ENCODE peak calls at places on chromosomes 13 and 19, in seven cellular contexts. J, D, X, K, F, M and G are unnamed samples.
A peak's percentile ranks its signal among the peaks of the same experiment; 100 is the strongest.

GRCh38 chr19:35856546-35857149 is at the start of gene KIRREL2:
- DNase-seq in J (peak; percentile 56), D (no peak), X (no peak), K (no peak), F (peak; percentile 83), M (no peak), G (no peak)

GRCh38 chr19:14333101-14333871 is 48.0 kb upstream of the ADGRE5 start:
- DNase-seq in J (no peak), D (no peak), X (peak; percentile 37), K (peak; percentile 23), F (peak; percentile 70), M (peak; percentile 20), G (no peak)

GRCh38 chr19:43623889-43624670 is 4.7 kb upstream of the ZNF428 start:
- DNase-seq in J (no peak), D (no peak), X (no peak), K (no peak), F (peak; percentile 94), M (no peak), G (no peak)

GRCh38 chr19:34172661-34173144 is 399 bp downstream of the LSM14A start:
- DNase-seq in J (no peak), D (no peak), X (no peak), K (no peak), F (no peak), M (no peak), G (no peak)

GRCh38 chr19:14381689-14382474 is 638 bp downstream of the ADGRE5 start:
- DNase-seq in J (peak; percentile 85), D (no peak), X (peak; percentile 57), K (peak; percentile 70), F (no peak), M (peak; percentile 44), G (no peak)

GRCh38 chr19:54674021-54674617 is 11.3 kb downstream of the LILRB4 start:
- DNase-seq in J (no peak), D (no peak), X (no peak), K (peak; percentile 59), F (peak; percentile 86), M (peak; percentile 16), G (no peak)

GRCh38 chr13:85528578-85529215 is 270.5 kb downstream of the SLITRK6 start:
- DNase-seq in J (no peak), D (no peak), X (no peak), K (peak; percentile 9), F (no peak), M (peak; percentile 81), G (no peak)

GRCh38 chr13:40271511-40271910 is 394.9 kb downstream of the FOXO1 start:
- DNase-seq in J (peak; percentile 12), D (no peak), X (no peak), K (no peak), F (no peak), M (no peak), G (no peak)

GRCh38 chr19:28021316-28022185 is 1191.4 kb downstream of the UQCRFS1 start:
- DNase-seq in J (no peak), D (no peak), X (no peak), K (no peak), F (no peak), M (no peak), G (no peak)

GRCh38 chr19:5612891-5613290 is 9.7 kb downstream of the SAFB2 start:
- DNase-seq in J (no peak), D (peak; percentile 52), X (no peak), K (no peak), F (no peak), M (no peak), G (no peak)

GRCh38 chr13:48235100-48235813 is 2.3 kb downstream of the ITM2B start:
- DNase-seq in J (peak; percentile 57), D (no peak), X (peak; percentile 53), K (peak; percentile 63), F (peak; percentile 65), M (peak; percentile 42), G (no peak)

GRCh38 chr19:13082192-13083007 is 20.3 kb downstream of the LYL1 start:
- DNase-seq in J (no peak), D (no peak), X (no peak), K (peak; percentile 32), F (peak; percentile 74), M (peak; percentile 53), G (no peak)

GRCh38 chr19:19490247-19490968 is 24.9 kb downstream of the TSSK6 start:
- DNase-seq in J (peak; percentile 82), D (peak; percentile 96), X (peak; percentile 79), K (peak; percentile 90), F (peak; percentile 89), M (peak; percentile 87), G (no peak)

GRCh38 chr13:28499579-28499978 is 4.7 kb upstream of the FLT1 start:
- DNase-seq in J (no peak), D (no peak), X (no peak), K (peak; percentile 41), F (no peak), M (no peak), G (no peak)

GRCh38 chr19:53196777-53197396 is 3.7 kb upstream of the ZNF665 start:
- DNase-seq in J (peak; percentile 98), D (peak; percentile 100), X (peak; percentile 99), K (peak; percentile 93), F (peak; percentile 97), M (peak; percentile 93), G (peak; percentile 96)

GRCh38 chr19:5563941-5564612 is 3.7 kb downstream of the TINCR start:
- DNase-seq in J (no peak), D (no peak), X (no peak), K (peak; percentile 10), F (no peak), M (no peak), G (no peak)

GRCh38 chr19:23203841-23204344 is 46.3 kb downstream of the ZNF724 start:
- DNase-seq in J (no peak), D (no peak), X (no peak), K (peak; percentile 1), F (peak; percentile 90), M (no peak), G (no peak)

GRCh38 chr13:23383151-23383550 is 50.4 kb downstream of the SACS start:
- DNase-seq in J (no peak), D (no peak), X (no peak), K (no peak), F (no peak), M (no peak), G (no peak)

GRCh38 chr13:91714726-91715334 is 316.4 kb downstream of the GPC5 start:
- DNase-seq in J (no peak), D (no peak), X (no peak), K (no peak), F (peak; percentile 33), M (no peak), G (no peak)

GRCh38 chr19:48780684-48781391 is 25.5 kb downstream of the FGF21 start:
- DNase-seq in J (peak; percentile 88), D (no peak), X (peak; percentile 54), K (peak; percentile 73), F (no peak), M (peak; percentile 86), G (no peak)

GRCh38 chr19:48779636-48780035 is 24.3 kb downstream of the FGF21 start:
- DNase-seq in J (no peak), D (no peak), X (no peak), K (no peak), F (no peak), M (no peak), G (no peak)

DNA sequence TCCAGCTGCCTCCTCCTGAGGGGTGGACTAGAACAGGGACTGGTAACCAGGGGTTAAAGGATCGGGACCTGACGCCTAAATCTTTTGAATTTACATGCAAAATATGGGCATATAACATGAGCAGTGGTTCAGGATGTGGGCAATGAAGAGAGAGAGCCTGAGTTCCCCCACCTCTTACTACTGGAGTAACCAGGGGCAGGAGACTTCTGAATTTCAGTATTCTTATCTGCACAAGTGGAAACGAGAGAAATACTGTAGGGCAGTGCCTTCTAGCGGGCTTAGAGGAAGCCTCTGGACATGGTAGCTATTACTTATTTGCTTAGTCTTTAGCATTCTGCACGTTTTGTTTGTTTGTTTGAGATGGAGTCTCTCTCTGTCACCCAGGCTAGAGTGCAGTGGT is 26.3 kb downstream of the BCAT2 start:
- DNase-seq in J (peak; percentile 68), D (no peak), X (no peak), K (no peak), F (no peak), M (peak; percentile 37), G (no peak)
- TF ChIP-seq CTCF in J (peak; percentile 79), D (no peak), X (peak; percentile 77), K (no peak), F (peak; percentile 44), M (peak; percentile 23), G (peak; percentile 23)

GRCh38 chr13:44243198-44243852 is 130.3 kb upstream of the SERP2 start:
- DNase-seq in J (no peak), D (no peak), X (peak; percentile 35), K (peak; percentile 78), F (peak; percentile 81), M (peak; percentile 87), G (no peak)
- TF ChIP-seq CTCF in J (peak; percentile 15), D (no peak), X (no peak), K (peak; percentile 37), F (peak; percentile 93), M (no peak), G (peak; percentile 65)

GRCh38 chr13:30020726-30021312 is 170.4 kb upstream of the UBL3 start:
- DNase-seq in J (no peak), D (no peak), X (no peak), K (peak; percentile 34), F (no peak), M (no peak), G (no peak)

GRCh38 chr13:30016398-30016797 is 166.0 kb upstream of the UBL3 start:
- DNase-seq in J (no peak), D (no peak), X (no peak), K (no peak), F (no peak), M (no peak), G (no peak)

GRCh38 chr13:30019648-30020626 is 169.5 kb upstream of the UBL3 start:
- DNase-seq in J (no peak), D (no peak), X (no peak), K (no peak), F (peak; percentile 19), M (no peak), G (no peak)

GRCh38 chr13:30021611-30022010 is 171.2 kb upstream of the UBL3 start:
- DNase-seq in J (no peak), D (no peak), X (no peak), K (no peak), F (no peak), M (no peak), G (no peak)

GRCh38 chr13:30017880-30018279 is 167.5 kb upstream of the UBL3 start:
- DNase-seq in J (no peak), D (no peak), X (no peak), K (no peak), F (peak; percentile 43), M (no peak), G (no peak)
- TF ChIP-seq CTCF in J (no peak), D (no peak), X (no peak), K (no peak), F (no peak), M (no peak), G (peak; percentile 37)

GRCh38 chr19:57830071-57830602 is at the start of gene ZNF587B:
- DNase-seq in J (peak; percentile 64), D (peak; percentile 91), X (peak; percentile 51), K (peak; percentile 89), F (peak; percentile 99), M (peak; percentile 84), G (no peak)
- TF ChIP-seq CTCF in J (peak; percentile 32), D (no peak), X (peak; percentile 12), K (no peak), F (peak; percentile 31), M (peak; percentile 31), G (peak; percentile 78)

GRCh38 chr13:41365636-41366035 is 54.6 kb downstream of the NAA16 start:
- DNase-seq in J (no peak), D (no peak), X (no peak), K (no peak), F (no peak), M (no peak), G (no peak)
- TF ChIP-seq CTCF in J (no peak), D (no peak), X (no peak), K (no peak), F (no peak), M (no peak), G (no peak)